ENCODE peak calls at places on chromosome 11, in nine cellular contexts. Q is HCT116, H is IMR-90, X is adrenal gland, O is heart left ventricle, M is suprapubic skin, C is tibial nerve, W is H1, E is Peyer's patch. Y is an unnamed sample. For H3K9me3, the result is how much of the 10 kb centered on the place peaks cover.

GRCh38 chr11:134040386-134041297 is 28.2 kb upstream of the JAM3 start:
- DNase-seq in M (no peak), H (peak), E (no peak), O (no peak), Q (no peak), C (no peak), W (no peak), X (peak), Y (no peak)

GRCh38 chr11:17683378-17684161 is 35.8 kb upstream of the MYOD1 start:
- DNase-seq in E (no peak), O (no peak), C (no peak), M (no peak), H (peak), Q (peak), W (no peak), X (no peak), Y (no peak)

GRCh38 chr11:59247535-59248227 is 35.0 kb upstream of the MPEG1 start:
- DNase-seq in M (no peak), H (peak), Q (no peak), X (peak), C (peak), E (no peak), W (no peak), O (peak), Y (no peak)

GRCh38 chr11:113577356-113578163 is 102.4 kb upstream of the DRD2 start:
- DNase-seq in W (no peak), H (no peak), C (no peak), E (no peak), Q (no peak), X (no peak), M (no peak), O (no peak), Y (no peak)

GRCh38 chr11:125082611-125083311 is 19.7 kb downstream of the SLC37A2 start:
- DNase-seq in H (peak), E (no peak), X (peak), C (no peak), O (no peak), W (no peak), M (no peak), Q (peak), Y (no peak)

GRCh38 chr11:69335010-69335409 is 41.1 kb downstream of the MYEOV start:
- DNase-seq in Q (no peak), O (no peak), M (peak), W (no peak), H (no peak), X (no peak), C (no peak), E (no peak), Y (no peak)

GRCh38 chr11:27194976-27195375 is 154.4 kb downstream of the BBOX1 start:
- DNase-seq in M (no peak), E (no peak), H (no peak), Q (no peak), O (no peak), W (no peak), C (no peak), X (no peak), Y (no peak)

GRCh38 chr11:73759520-73760065 is 1.3 kb downstream of the RAB6A start:
- DNase-seq in C (no peak), M (no peak), W (no peak), Q (no peak), X (no peak), O (no peak), E (no peak), H (peak), Y (no peak)

GRCh38 chr11:91997178-91997577 is 227.4 kb upstream of the FAT3 start:
- DNase-seq in W (no peak), Q (no peak), H (no peak), C (no peak), M (no peak), E (no peak), O (no peak), X (no peak), Y (no peak)

GRCh38 chr11:113401718-113402117 is 14.1 kb downstream of the ANKK1 start:
- DNase-seq in E (peak), X (peak), W (no peak), O (peak), C (no peak), Q (peak), M (no peak), H (no peak), Y (no peak)

GRCh38 chr11:18322818-18323570 is 627 bp downstream of the GTF2H1 start:
- DNase-seq in M (no peak), H (no peak), W (no peak), Q (no peak), X (no peak), O (no peak), C (no peak), E (no peak), Y (no peak)

GRCh38 chr11:101586965-101587364 is 3.2 kb upstream of the TRPC6 start:
- DNase-seq in H (no peak), Q (no peak), O (no peak), M (no peak), E (no peak), X (no peak), C (no peak), W (no peak), Y (no peak)

GRCh38 chr11:132685174-132685611 is 847.1 kb downstream of the OPCML start:
- DNase-seq in M (no peak), Q (no peak), X (no peak), E (no peak), W (no peak), H (peak), O (peak), C (no peak), Y (no peak)

GRCh38 chr11:22275600-22275999 is 62.6 kb upstream of the SLC17A6 start:
- DNase-seq in E (no peak), C (no peak), M (no peak), H (no peak), O (no peak), Q (no peak), X (no peak), W (no peak), Y (no peak)

GRCh38 chr11:86220654-86221053 is 23.9 kb upstream of the EED start:
- DNase-seq in W (no peak), E (no peak), X (no peak), O (no peak), H (no peak), C (no peak), M (no peak), Q (no peak), Y (no peak)

GRCh38 chr11:12212181-12212820 is 101.9 kb downstream of the MICAL2 start:
- DNase-seq in O (no peak), E (no peak), H (no peak), C (no peak), X (no peak), W (no peak), Q (no peak), M (no peak), Y (no peak)

GRCh38 chr11:102760355-102761035 is 19.9 kb downstream of the MMP10 start:
- DNase-seq in E (no peak), M (no peak), X (no peak), C (no peak), H (peak), O (no peak), W (no peak), Q (peak), Y (no peak)

GRCh38 chr11:60854140-60854846 is 1.5 kb downstream of the PTGDR2 start:
- DNase-seq in W (no peak), Q (no peak), E (no peak), H (no peak), X (no peak), M (no peak), C (no peak), O (no peak), Y (no peak)

GRCh38 chr11:69413993-69414392 is 67.5 kb upstream of the LINC01488 start:
- DNase-seq in X (no peak), E (no peak), W (no peak), C (no peak), M (no peak), O (no peak), H (no peak), Q (no peak), Y (no peak)

GRCh38 chr11:102831128-102831708 is 12.2 kb downstream of the MMP3 start:
- DNase-seq in H (peak), M (peak), Q (no peak), C (peak), O (no peak), W (no peak), X (peak), E (peak), Y (no peak)

GRCh38 chr11:69658606-69659450 is 16.3 kb downstream of the LTO1 start:
- DNase-seq in O (no peak), H (peak), C (no peak), W (no peak), E (no peak), Q (no peak), X (no peak), M (no peak), Y (no peak)

GRCh38 chr11:79076526-79077115 is 364.2 kb downstream of the TENM4 start:
- DNase-seq in X (peak), E (peak), Q (peak), W (no peak), M (no peak), O (no peak), H (no peak), C (peak), Y (no peak)

GRCh38 chr11:128610765-128611617 is 23.6 kb upstream of the ETS1 start:
- DNase-seq in E (peak), O (peak), C (no peak), Q (no peak), H (no peak), M (no peak), W (no peak), X (no peak), Y (peak)

GRCh38 chr11:77175869-77176539 is 48.0 kb downstream of the MYO7A start:
- DNase-seq in X (peak), O (peak), M (no peak), C (no peak), Q (no peak), H (no peak), W (no peak), E (no peak), Y (no peak)

GRCh38 chr11:92789761-92790160 is 179.7 kb upstream of the MTNR1B start:
- DNase-seq in H (no peak), Q (no peak), C (no peak), M (no peak), W (no peak), X (peak), E (no peak), O (no peak), Y (no peak)

GRCh38 chr11:20367313-20367948 is 3.9 kb downstream of the HTATIP2 start:
- DNase-seq in C (no peak), Q (peak), X (peak), O (no peak), M (no peak), E (peak), H (peak), W (no peak), Y (no peak)

GRCh38 chr11:113574171-113574570 is 99.0 kb upstream of the DRD2 start:
- DNase-seq in Q (no peak), W (no peak), O (no peak), H (no peak), X (no peak), E (no peak), C (no peak), M (no peak), Y (no peak)

GRCh38 chr11:81673001-81673400 is 1060.7 kb downstream of the FAM181B start:
- DNase-seq in C (no peak), X (no peak), Q (no peak), E (no peak), H (no peak), M (no peak), O (no peak), W (no peak), Y (no peak)

GRCh38 chr11:111120221-111120620 is 125.3 kb upstream of the POU2AF2 start:
- DNase-seq in X (no peak), E (no peak), Q (no peak), C (no peak), M (peak), W (no peak), O (no peak), H (no peak), Y (no peak)

GRCh38 chr11:111565111-111565720 is 24.7 kb downstream of the LAYN start:
- DNase-seq in M (peak), X (peak), W (no peak), C (peak), O (peak), E (peak), Q (peak), H (peak), Y (no peak)

GRCh38 chr11:113384551-113384950 is 3.0 kb upstream of the ANKK1 start:
- DNase-seq in X (no peak), H (peak), M (no peak), W (no peak), O (no peak), E (no peak), C (no peak), Q (no peak), Y (no peak)

GRCh38 chr11:66291706-66292542 is at the start of gene TMEM151A:
- DNase-seq in M (no peak), E (no peak), H (no peak), W (no peak), O (no peak), X (no peak), C (no peak), Q (no peak), Y (no peak)

GRCh38 chr11:102318469-102318868 is 1.2 kb downstream of the BIRC3 start:
- DNase-seq in C (no peak), O (no peak), M (no peak), W (no peak), H (peak), E (peak), X (no peak), Q (no peak), Y (no peak)

GRCh38 chr11:6608726-6609501 is 3.1 kb downstream of the TAF10 start:
- DNase-seq in O (peak), X (no peak), H (no peak), Q (no peak), E (peak), M (no peak), C (no peak), W (no peak), Y (no peak)

GRCh38 chr11:6608011-6608410 is 4.0 kb downstream of the TAF10 start:
- DNase-seq in H (no peak), X (no peak), W (no peak), O (peak), M (no peak), Q (no peak), E (peak), C (no peak), Y (no peak)

GRCh38 chr11:6607190-6607635 is 3.6 kb downstream of the ILK start:
- DNase-seq in H (no peak), X (no peak), E (no peak), O (no peak), C (no peak), W (no peak), Q (no peak), M (no peak), Y (no peak)

GRCh38 chr11:6604081-6604626 is 580 bp downstream of the ILK start:
- DNase-seq in E (peak), H (peak), X (peak), O (peak), M (no peak), W (no peak), Q (no peak), C (peak), Y (no peak)

DNA sequence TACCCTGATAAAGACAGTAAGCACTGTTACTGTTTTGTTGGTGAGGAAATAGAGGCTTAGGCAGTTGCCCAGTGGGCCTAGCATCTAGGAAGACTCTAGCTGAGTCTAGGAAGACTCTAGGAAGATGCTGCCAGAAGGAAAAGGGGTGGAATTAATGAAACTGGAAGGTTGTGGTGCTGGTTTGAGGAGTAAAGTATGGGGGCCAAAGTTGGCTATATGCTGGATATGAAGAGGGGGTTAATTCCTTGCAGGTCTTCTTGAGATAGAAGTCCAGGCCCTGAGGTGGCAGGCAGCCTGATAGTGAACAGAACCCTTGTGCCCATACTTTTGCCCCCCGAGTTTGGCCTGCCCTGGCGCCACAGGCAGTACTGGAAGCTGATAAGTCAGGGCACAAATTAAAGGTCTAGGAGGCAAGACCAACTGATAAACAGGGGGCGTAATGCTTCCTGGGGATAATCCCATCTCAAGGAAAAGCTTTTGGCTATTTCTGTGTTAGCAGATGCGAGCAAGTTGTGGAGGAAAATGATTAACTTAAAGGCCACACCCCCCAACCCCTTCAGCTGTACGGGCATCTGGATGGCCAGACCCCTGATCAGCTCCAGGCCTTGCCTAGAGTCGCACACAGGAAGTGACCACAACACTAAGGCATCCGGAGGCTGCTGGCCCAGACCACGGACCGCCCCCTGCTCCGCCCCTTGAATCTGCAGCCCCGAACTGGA is 3.1 kb downstream of the ILK start:
- DNase-seq in X (peak), H (peak), C (peak), M (peak), E (peak), W (peak), Q (peak), O (peak), Y (no peak)
- TF ChIP-seq POLR2A in X (peak), H (no peak), C (peak), M (no peak), E (no peak), W (peak), Q (no peak), O (peak), Y (peak)

GRCh38 chr11:34593085-34593484 is 27.8 kb upstream of the EHF start:
- DNase-seq in W (no peak), O (no peak), H (no peak), X (no peak), E (no peak), Q (no peak), C (no peak), M (no peak), Y (no peak)
- H3K9me3 ChIP-seq in W (under half), O (under half), H (under half), X (under half), E (under half), Q (under half), C (under half), M (under half), Y (under half)

DNA sequence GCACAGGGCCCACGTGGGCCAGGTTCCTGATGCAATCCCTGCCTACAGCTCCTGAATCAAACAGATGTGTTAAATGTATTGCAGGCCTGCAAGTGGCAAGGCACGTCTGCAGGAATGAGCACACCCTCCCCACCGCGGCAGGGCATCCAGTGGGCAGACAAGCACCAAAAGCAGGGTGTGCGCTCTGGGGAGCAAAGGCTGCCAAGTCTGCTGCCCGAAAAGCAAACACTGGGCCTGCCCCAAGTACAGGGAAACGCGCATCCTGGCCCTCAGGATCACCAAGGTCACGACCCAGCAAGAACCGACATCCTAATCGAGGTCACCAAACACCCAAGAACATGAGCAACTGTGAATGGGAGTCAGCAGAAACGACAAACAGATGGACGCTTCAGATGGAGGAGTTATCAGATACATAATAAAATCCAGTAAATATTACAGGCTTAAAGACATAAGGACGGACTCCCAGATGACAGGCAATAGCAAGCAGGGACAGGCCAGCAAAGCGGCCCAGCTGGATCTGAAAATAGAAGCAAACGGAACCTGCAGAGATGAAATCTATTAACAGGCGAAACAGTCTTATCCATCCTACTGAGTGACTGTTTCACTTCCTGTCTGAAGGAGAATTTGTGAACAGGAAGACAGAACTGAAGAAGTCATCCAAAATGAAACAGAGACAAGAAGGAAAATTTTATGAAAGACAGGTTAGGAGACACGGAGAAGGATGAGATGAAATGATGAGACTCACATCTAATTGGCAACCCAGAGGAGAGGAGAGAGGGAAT is 26.7 kb downstream of the CARS1 start:
- DNase-seq in M (no peak), H (no peak), E (no peak), W (no peak), Q (no peak), X (no peak), C (no peak), O (no peak), Y (no peak)
- H3K27ac ChIP-seq in M (no peak), H (no peak), E (no peak), W (no peak), Q (no peak), X (no peak), C (no peak), O (no peak), Y (no peak)

GRCh38 chr11:130003717-130004001 is 1.0 kb upstream of the PRDM10 start:
- DNase-seq in O (no peak), Q (no peak), X (no peak), W (no peak), E (peak), C (no peak), H (no peak), M (no peak), Y (no peak)
- TF ChIP-seq POLR2A in O (no peak), Q (no peak), X (no peak), W (no peak), E (no peak), C (no peak), H (no peak), M (no peak), Y (no peak)

GRCh38 chr11:1254733-1255132 is 31.9 kb downstream of the MUC5B start:
- DNase-seq in Q (no peak), E (no peak), W (no peak), M (no peak), O (no peak), C (no peak), X (no peak), H (no peak), Y (no peak)
- H3K9me3 ChIP-seq in Q (under half), E (under half), W (under half), M (under half), O (under half), C (under half), X (under half), H (under half), Y (under half)

Y was measured in esophagus squamous epithelium.